ENCODE peak calls at places on chromosome 18, in four cellular contexts. U is GM12878, Y is K562, P is H1. S is an unnamed sample.

GRCh38 chr18:78512080-78512601 is 467.5 kb upstream of the SALL3 start:
- DNase-seq in P (no peak), Y (no peak), U (no peak), S (no peak)

GRCh38 chr18:39752351-39752750 is 2186.8 kb upstream of the CELF4 start:
- DNase-seq in P (no peak), Y (no peak), U (no peak), S (no peak)

GRCh38 chr18:48790226-48790863 is 160.4 kb downstream of the SMAD7 start:
- DNase-seq in Y (no peak), P (no peak), U (no peak), S (no peak)

GRCh38 chr18:51168031-51168742 is 29.3 kb downstream of the MEX3C start:
- DNase-seq in U (no peak), P (peak), Y (no peak), S (no peak)

GRCh38 chr18:35572644-35573043 is 8.9 kb upstream of the GALNT1 start:
- DNase-seq in P (no peak), U (no peak), Y (no peak), S (no peak)

GRCh38 chr18:11004294-11004693 is 145.1 kb downstream of the PIEZO2 start:
- DNase-seq in Y (no peak), P (no peak), U (peak), S (no peak)

GRCh38 chr18:79540914-79541301 is 138.7 kb upstream of the CTDP1 start:
- DNase-seq in U (no peak), Y (no peak), P (no peak), S (no peak)

GRCh38 chr18:8458546-8459215 is 150.6 kb upstream of the RAB12 start:
- DNase-seq in P (no peak), Y (no peak), U (no peak), S (no peak)

GRCh38 chr18:43934322-43935050 is 657.2 kb upstream of the SYT4 start:
- DNase-seq in U (no peak), P (no peak), Y (no peak), S (no peak)

GRCh38 chr18:5649439-5649838 is 105.6 kb upstream of the EPB41L3 start:
- DNase-seq in Y (no peak), U (no peak), P (no peak), S (no peak)

GRCh38 chr18:61666876-61667590 is 225.8 kb downstream of the RNF152 start:
- DNase-seq in P (no peak), U (no peak), Y (no peak), S (no peak)

GRCh38 chr18:37019157-37019571 is 190.2 kb downstream of the KIAA1328 start:
- DNase-seq in P (peak), Y (no peak), U (no peak), S (peak)

GRCh38 chr18:11785444-11786055 is 65.7 kb upstream of the CHMP1B start:
- DNase-seq in U (no peak), Y (no peak), P (no peak), S (no peak)

GRCh38 chr18:75428490-75428889 is 987 bp upstream of the SMIM21 start:
- DNase-seq in U (no peak), P (no peak), Y (no peak), S (no peak)

GRCh38 chr18:49001111-49001510 is 50.3 kb upstream of the SMAD7 start:
- DNase-seq in Y (no peak), U (no peak), P (no peak), S (no peak)

GRCh38 chr18:55326134-55326533 is 261.9 kb downstream of the TCF4 start:
- DNase-seq in U (no peak), Y (no peak), P (no peak), S (no peak)

GRCh38 chr18:26721876-26722581 is 143.5 kb downstream of the AQP4 start:
- DNase-seq in U (no peak), Y (no peak), P (no peak), S (no peak)

GRCh38 chr18:48922801-48923730 is 27.7 kb downstream of the SMAD7 start:
- DNase-seq in U (no peak), P (no peak), Y (peak), S (no peak)

GRCh38 chr18:36075862-36076587 is 8.7 kb upstream of the RPRD1A start:
- DNase-seq in P (no peak), Y (no peak), U (peak), S (no peak)

GRCh38 chr18:37403100-37403781 is 162.4 kb downstream of the CELF4 start:
- DNase-seq in U (no peak), Y (no peak), P (no peak), S (no peak)

DNA sequence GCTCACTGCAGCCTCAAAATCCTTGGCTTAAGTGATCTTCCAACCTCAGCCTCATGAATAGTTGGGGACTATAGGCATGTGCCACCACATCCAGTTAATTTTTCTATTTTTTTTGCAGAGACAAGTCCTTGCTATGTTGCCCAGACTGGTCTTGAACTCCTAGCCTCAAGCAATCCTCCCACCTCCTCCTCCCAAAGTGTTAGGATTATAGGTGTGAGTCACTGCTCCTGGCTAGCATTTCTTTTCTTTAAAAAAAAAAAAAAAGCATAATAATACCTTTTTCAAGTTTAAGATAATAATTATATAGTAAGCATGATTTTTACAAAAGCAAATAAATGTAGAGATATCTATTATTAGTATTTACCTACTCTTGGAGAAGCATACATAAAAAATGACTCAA is 36.1 kb downstream of the PPP4R1 start:
- DNase-seq in U (no peak), P (no peak), Y (no peak), S (no peak)
- TF ChIP-seq NRF1 in U (no peak), P (no peak), Y (no peak), S (no peak)

GRCh38 chr18:46794607-46795006 is 37.8 kb upstream of the ST8SIA5 start:
- DNase-seq in U (no peak), Y (no peak), P (no peak), S (no peak)
- TF ChIP-seq GABPA in U (no peak), Y (no peak), P (no peak), S (no peak)

DNA sequence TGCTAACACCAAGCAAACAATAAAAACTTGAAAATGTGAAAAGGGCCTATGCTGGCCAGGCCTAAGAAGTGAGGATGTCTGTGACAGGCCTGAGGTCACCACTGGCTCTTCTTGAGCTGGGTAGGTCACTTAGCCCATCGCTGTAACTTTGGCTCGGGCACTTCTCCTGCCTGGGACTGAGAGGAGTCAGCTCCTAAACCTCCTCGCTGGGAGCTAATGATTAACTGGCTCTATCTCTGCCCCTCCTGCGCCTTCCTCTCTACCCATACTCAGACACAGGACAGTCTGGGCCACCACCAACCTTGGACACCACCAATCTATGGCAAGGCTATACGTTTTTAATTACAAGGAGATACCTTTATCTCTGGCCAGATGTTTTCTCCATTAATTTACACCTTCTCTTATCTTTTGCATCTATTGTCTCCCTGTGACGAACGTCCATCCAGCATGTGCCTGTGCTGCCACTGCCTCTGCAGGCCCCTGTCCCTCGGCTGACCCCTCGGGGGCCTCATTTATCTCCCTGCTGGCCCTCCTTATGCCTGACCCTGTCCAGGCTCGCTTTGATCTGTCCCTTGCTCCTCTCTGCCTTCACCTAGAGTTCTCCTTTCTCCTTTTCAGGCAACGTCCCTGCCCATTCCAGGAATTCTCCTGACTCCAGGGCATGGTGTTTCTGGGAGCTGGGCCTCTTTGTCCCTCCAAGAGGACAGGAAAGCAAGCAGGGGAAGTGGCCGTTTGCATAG is 149.1 kb upstream of the GATA6 start:
- DNase-seq in P (no peak), Y (no peak), U (no peak), S (no peak)
- TF ChIP-seq NRF1 in P (no peak), Y (no peak), U (no peak), S (no peak)

DNA sequence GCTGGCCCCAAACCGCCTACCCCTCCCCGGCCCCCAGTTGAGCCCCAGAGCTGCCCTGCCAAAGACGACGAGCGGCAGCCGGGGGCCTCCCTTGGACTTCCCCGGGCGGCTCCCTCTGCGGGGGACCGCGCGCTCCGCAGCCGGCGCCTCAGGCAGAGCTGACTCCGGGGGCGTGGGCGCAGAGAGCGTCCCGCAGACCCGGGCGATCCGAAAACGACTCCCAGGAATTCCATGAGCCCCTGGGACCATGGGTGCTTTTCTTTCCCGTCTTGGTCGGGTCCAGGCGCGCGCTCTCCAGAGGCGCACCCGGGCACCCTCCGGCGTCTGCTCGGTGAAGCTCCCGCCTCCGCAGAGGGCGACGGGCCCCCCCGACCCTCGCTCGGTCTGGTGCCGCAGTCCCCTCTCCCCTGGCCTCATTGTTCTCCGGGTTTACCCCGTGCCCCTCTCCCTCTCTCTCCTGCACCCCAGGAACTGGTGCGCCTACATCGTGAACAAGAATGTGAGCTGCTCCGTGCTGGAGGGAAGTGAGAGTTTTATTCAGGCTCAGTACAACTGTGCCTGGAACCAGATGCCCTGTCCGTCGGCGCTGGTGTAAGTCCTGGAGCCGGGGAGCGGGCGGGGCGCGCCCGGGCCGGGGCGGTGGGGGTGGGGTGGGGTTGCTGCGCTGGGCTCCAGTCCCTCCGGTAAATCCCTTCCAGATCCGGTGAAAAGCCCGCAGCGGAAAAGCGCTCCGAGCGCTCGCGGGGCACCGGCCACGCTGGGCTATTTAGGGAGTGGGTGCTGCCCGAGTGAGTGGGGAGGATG is 737 bp downstream of the EMILIN2 start:
- DNase-seq in Y (peak), U (no peak), P (no peak), S (peak)
- TF ChIP-seq GABPA in Y (no peak), U (no peak), P (no peak), S (no peak)

GRCh38 chr18:13835202-13835601 is 11.3 kb downstream of the MC5R start:
- DNase-seq in P (no peak), U (no peak), Y (no peak), S (no peak)
- TF ChIP-seq NRF1 in P (no peak), U (no peak), Y (no peak), S (no peak)

DNA sequence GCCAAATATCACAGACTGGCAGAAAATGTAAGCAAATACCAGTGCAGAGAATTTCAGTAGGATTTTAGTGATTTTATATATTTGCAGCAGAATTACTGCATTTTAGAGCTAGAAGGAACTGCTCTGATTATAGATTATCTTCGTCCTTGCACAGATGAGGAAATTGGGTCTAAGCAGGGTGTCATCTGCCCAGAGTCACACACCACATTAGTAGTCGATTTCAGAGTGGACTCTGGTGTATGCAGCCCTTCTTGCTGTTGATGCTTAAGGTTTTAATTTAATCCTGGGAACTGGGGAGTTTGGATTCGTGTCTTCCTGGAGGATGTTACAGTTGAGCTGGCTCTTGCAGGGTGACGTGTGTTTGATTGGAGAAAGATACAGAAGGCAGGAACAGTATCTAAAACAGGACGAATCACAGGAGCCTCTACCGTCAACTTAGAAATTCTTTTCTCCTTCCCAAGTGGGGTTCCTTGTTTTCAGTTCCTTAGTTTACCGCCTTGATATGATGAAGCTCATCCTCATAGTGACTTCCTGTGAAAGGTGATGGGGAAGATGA is 6.9 kb downstream of the SOCS6 start:
- DNase-seq in P (no peak), Y (no peak), U (no peak), S (peak)
- TF ChIP-seq GABPA in P (no peak), Y (no peak), U (no peak), S (no peak)

GRCh38 chr18:72058851-72059250 is 485.3 kb downstream of the CBLN2 start:
- DNase-seq in P (no peak), Y (no peak), U (no peak), S (no peak)

GRCh38 chr18:72056171-72056570 is 488.0 kb downstream of the CBLN2 start:
- DNase-seq in Y (no peak), U (no peak), P (no peak), S (no peak)
- TF ChIP-seq NRF1 in Y (no peak), U (no peak), P (no peak), S (no peak)